ENCODE peak calls at places on chromosomes 13 and 19, in seven cellular contexts. X, R, L, Z, P, E and D are unnamed samples.

GRCh38 chr13:100088648-100089601 is at the start of gene PCCA:
- DNase-seq in X (peak), R (peak), L (peak), Z (peak), P (peak), E (peak), D (peak)

GRCh38 chr13:111265006-111265700 is 55.3 kb upstream of the TEX29 start:
- DNase-seq in X (no peak), R (no peak), L (no peak), Z (no peak), P (no peak), E (no peak), D (no peak)

GRCh38 chr19:4868286-4868834 is 893 bp upstream of the PLIN3 start:
- DNase-seq in X (no peak), R (no peak), L (no peak), Z (no peak), P (no peak), E (no peak), D (no peak)

GRCh38 chr13:112106467-112107141 is 39.7 kb downstream of the SOX1 start:
- DNase-seq in X (no peak), R (no peak), L (no peak), Z (no peak), P (no peak), E (peak), D (no peak)

GRCh38 chr13:51222510-51223283 is 499 bp downstream of the FAM124A start:
- DNase-seq in X (no peak), R (no peak), L (no peak), Z (no peak), P (peak), E (peak), D (no peak)

GRCh38 chr13:59677966-59678814 is 485.5 kb downstream of the DIAPH3 start:
- DNase-seq in X (no peak), R (peak), L (no peak), Z (no peak), P (peak), E (peak), D (peak)

GRCh38 chr13:113951246-113951999 is 22.5 kb downstream of the C13orf46 start:
- DNase-seq in X (peak), R (peak), L (peak), Z (peak), P (peak), E (peak), D (peak)

GRCh38 chr13:42466123-42466522 is 107.8 kb upstream of the TNFSF11 start:
- DNase-seq in X (no peak), R (no peak), L (no peak), Z (no peak), P (no peak), E (no peak), D (no peak)

GRCh38 chr13:100130930-100131511 is 42.1 kb downstream of the PCCA start:
- DNase-seq in X (no peak), R (peak), L (no peak), Z (no peak), P (no peak), E (no peak), D (no peak)

GRCh38 chr13:64234255-64234654 is 2818.6 kb upstream of the PCDH20 start:
- DNase-seq in X (no peak), R (peak), L (no peak), Z (no peak), P (peak), E (no peak), D (no peak)

GRCh38 chr13:64078480-64078936 is 2662.9 kb upstream of the PCDH20 start:
- DNase-seq in X (no peak), R (no peak), L (no peak), Z (no peak), P (no peak), E (no peak), D (no peak)

GRCh38 chr13:72852207-72852606 is 70.3 kb downstream of the PIBF1 start:
- DNase-seq in X (no peak), R (no peak), L (no peak), Z (no peak), P (no peak), E (no peak), D (no peak)

GRCh38 chr13:68048802-68049359 is 818.7 kb upstream of the PCDH9 start:
- DNase-seq in X (no peak), R (no peak), L (no peak), Z (no peak), P (no peak), E (no peak), D (no peak)

GRCh38 chr13:23579072-23579885 is 9.1 kb downstream of the TNFRSF19 start:
- DNase-seq in X (peak), R (peak), L (peak), Z (peak), P (peak), E (peak), D (peak)

GRCh38 chr13:110230661-110231347 is 76.2 kb downstream of the COL4A1 start:
- DNase-seq in X (no peak), R (no peak), L (no peak), Z (no peak), P (peak), E (no peak), D (no peak)

GRCh38 chr19:39557791-39558622 is 18.0 kb upstream of the EID2 start:
- DNase-seq in X (no peak), R (no peak), L (no peak), Z (no peak), P (peak), E (no peak), D (no peak)

GRCh38 chr13:107842562-107843180 is 372.7 kb downstream of the LIG4 start:
- DNase-seq in X (no peak), R (no peak), L (no peak), Z (no peak), P (peak), E (no peak), D (no peak)

GRCh38 chr13:45269204-45269603 is 68.4 kb upstream of the KCTD4 start:
- DNase-seq in X (no peak), R (peak), L (no peak), Z (no peak), P (peak), E (peak), D (no peak)

GRCh38 chr19:1632462-1633268 is 19.8 kb downstream of the TCF3 start:
- DNase-seq in X (no peak), R (no peak), L (no peak), Z (no peak), P (no peak), E (no peak), D (no peak)

GRCh38 chr19:42198676-42199439 is 18.6 kb downstream of the DEDD2 start:
- DNase-seq in X (peak), R (no peak), L (no peak), Z (no peak), P (no peak), E (peak), D (no peak)

GRCh38 chr13:51687928-51688714 is 103.9 kb downstream of the WDFY2 start:
- DNase-seq in X (no peak), R (no peak), L (no peak), Z (no peak), P (no peak), E (no peak), D (no peak)

GRCh38 chr19:58009666-58010301 is 7.2 kb upstream of the ZNF606 start:
- DNase-seq in X (peak), R (peak), L (peak), Z (peak), P (peak), E (peak), D (no peak)

GRCh38 chr19:42443944-42444398 is 1.2 kb upstream of the CXCL17 start:
- DNase-seq in X (no peak), R (no peak), L (no peak), Z (no peak), P (no peak), E (no peak), D (no peak)

GRCh38 chr19:45404557-45405434 is at the start of gene PPP1R13L:
- DNase-seq in X (peak), R (peak), L (peak), Z (peak), P (peak), E (peak), D (no peak)

GRCh38 chr13:33311040-33311439 is 25.5 kb upstream of the STARD13 start:
- DNase-seq in X (no peak), R (no peak), L (no peak), Z (no peak), P (no peak), E (no peak), D (no peak)

GRCh38 chr13:33313504-33313903 is 27.9 kb upstream of the STARD13 start:
- DNase-seq in X (no peak), R (no peak), L (no peak), Z (no peak), P (no peak), E (no peak), D (no peak)

GRCh38 chr13:33310245-33311038 is 24.9 kb upstream of the STARD13 start:
- DNase-seq in X (no peak), R (no peak), L (no peak), Z (no peak), P (peak), E (no peak), D (no peak)

GRCh38 chr13:33307820-33308219 is 22.3 kb upstream of the STARD13 start:
- DNase-seq in X (no peak), R (no peak), L (no peak), Z (no peak), P (no peak), E (no peak), D (no peak)

GRCh38 chr13:33312150-33312908 is 26.8 kb upstream of the STARD13 start:
- DNase-seq in X (no peak), R (peak), L (no peak), Z (no peak), P (no peak), E (peak), D (peak)
- TF ChIP-seq CTCF in X (no peak), R (peak), L (peak), Z (no peak), P (peak), E (peak), D (peak)

GRCh38 chr19:49499030-49499670 is 2.9 kb downstream of the RPS11 start:
- DNase-seq in X (peak), R (no peak), L (no peak), Z (no peak), P (no peak), E (no peak), D (no peak)

GRCh38 chr19:49498475-49498874 is 2.2 kb downstream of the RPS11 start:
- DNase-seq in X (no peak), R (no peak), L (no peak), Z (no peak), P (no peak), E (no peak), D (no peak)

GRCh38 chr19:49497047-49497789 is 984 bp downstream of the RPS11 start:
- DNase-seq in X (peak), R (peak), L (peak), Z (peak), P (peak), E (peak), D (peak)

GRCh38 chr19:49497790-49498106 is 1.5 kb downstream of the RPS11 start:
- DNase-seq in X (no peak), R (no peak), L (no peak), Z (no peak), P (no peak), E (no peak), D (no peak)

GRCh38 chr19:49496574-49497008 is 357 bp downstream of the RPS11 start:
- DNase-seq in X (no peak), R (no peak), L (no peak), Z (no peak), P (no peak), E (no peak), D (no peak)
- TF ChIP-seq CTCF in X (no peak), R (no peak), L (no peak), Z (no peak), P (no peak), E (no peak), D (no peak)

GRCh38 chr13:79972066-79972569 is 368.8 kb downstream of the SPRY2 start:
- DNase-seq in X (no peak), R (no peak), L (no peak), Z (no peak), P (no peak), E (no peak), D (no peak)

DNA sequence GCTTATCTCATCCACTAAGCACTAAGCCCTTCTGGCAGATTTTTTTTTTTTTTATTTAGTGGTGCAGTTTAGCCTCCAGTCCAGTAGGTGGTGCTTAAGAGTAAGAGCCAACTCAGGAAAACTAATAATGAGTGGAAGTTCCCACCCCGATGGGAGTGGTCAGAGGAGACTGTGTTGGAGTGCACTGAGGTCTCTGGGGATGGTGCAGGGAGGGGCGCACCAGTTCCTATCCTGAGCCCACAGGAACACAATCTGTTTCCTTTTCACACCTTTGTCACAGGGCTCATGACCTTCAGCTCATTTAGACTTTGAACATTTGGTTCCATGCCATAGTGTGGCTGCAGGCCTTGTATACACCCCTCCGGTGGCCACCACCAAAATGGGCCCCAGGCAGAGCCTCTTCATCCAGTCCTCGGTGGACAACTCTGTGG is 367.4 kb downstream of the SPRY2 start:
- DNase-seq in X (no peak), R (peak), L (no peak), Z (no peak), P (no peak), E (peak), D (no peak)
- TF ChIP-seq CTCF in X (no peak), R (peak), L (peak), Z (no peak), P (peak), E (peak), D (peak)

GRCh38 chr13:87123987-87124784 is 547.0 kb upstream of the SLITRK5 start:
- DNase-seq in X (no peak), R (peak), L (no peak), Z (peak), P (peak), E (peak), D (peak)
- TF ChIP-seq CTCF in X (no peak), R (no peak), L (no peak), Z (no peak), P (no peak), E (no peak), D (no peak)

DNA sequence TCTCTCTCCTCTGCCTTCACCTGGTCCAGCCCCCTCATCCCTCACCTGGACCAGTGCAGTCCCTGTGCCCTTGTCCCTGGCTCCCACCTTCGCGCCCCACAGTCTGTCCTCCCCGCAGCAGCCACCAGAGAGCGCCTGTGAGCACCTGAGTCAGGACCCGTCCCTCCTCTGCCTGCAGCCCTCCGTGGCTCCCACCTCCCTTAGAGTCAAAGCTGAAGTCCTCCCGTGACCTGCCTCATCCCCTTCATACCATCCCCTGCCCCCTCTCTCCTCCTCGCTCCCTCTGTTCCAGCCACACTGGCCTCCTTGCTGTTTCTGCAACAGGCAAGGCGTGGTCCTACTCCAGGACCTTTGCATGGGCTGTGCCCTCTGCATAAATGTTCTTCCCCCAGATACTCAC is 10.3 kb downstream of the CELF5 start:
- DNase-seq in X (no peak), R (no peak), L (no peak), Z (no peak), P (no peak), E (peak), D (no peak)
- TF ChIP-seq CTCF in X (no peak), R (peak), L (no peak), Z (no peak), P (peak), E (peak), D (peak)

GRCh38 chr19:14916848-14917247 is 24.4 kb upstream of the OR7C2 start:
- DNase-seq in X (no peak), R (no peak), L (no peak), Z (no peak), P (peak), E (peak), D (no peak)
- TF ChIP-seq CTCF in X (no peak), R (no peak), L (no peak), Z (no peak), P (peak), E (peak), D (no peak)

GRCh38 chr19:16506961-16507360 is 10.8 kb downstream of the C19orf44 start:
- DNase-seq in X (no peak), R (no peak), L (no peak), Z (no peak), P (no peak), E (no peak), D (no peak)
- TF ChIP-seq CTCF in X (no peak), R (no peak), L (no peak), Z (no peak), P (no peak), E (no peak), D (no peak)

DNA sequence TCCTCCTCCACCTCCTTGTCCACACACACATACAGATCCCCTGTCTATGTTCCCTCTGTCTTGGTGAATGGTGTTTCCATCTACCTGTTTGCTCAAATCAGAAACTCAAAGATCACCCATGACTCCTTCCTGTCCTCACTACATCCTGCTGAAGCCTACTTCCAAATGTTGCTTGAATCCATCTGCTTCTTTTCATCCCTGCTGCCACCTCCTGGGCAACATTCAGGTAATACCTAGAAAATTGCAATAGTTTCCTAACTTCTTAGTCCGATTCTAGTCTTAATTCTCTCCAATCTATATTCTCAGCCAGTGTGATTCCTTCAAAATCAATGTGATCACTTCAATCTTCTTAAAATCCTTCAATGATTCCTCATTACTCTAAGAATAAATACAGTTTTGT is 155.5 kb upstream of the STARD13 start:
- DNase-seq in X (no peak), R (peak), L (no peak), Z (no peak), P (peak), E (peak), D (peak)
- TF ChIP-seq CTCF in X (no peak), R (peak), L (no peak), Z (no peak), P (peak), E (peak), D (peak)

GRCh38 chr13:47459512-47459911 is 541.6 kb downstream of the SUCLA2 start:
- DNase-seq in X (no peak), R (peak), L (no peak), Z (no peak), P (peak), E (peak), D (peak)
- TF ChIP-seq CTCF in X (no peak), R (peak), L (peak), Z (no peak), P (peak), E (peak), D (peak)

DNA sequence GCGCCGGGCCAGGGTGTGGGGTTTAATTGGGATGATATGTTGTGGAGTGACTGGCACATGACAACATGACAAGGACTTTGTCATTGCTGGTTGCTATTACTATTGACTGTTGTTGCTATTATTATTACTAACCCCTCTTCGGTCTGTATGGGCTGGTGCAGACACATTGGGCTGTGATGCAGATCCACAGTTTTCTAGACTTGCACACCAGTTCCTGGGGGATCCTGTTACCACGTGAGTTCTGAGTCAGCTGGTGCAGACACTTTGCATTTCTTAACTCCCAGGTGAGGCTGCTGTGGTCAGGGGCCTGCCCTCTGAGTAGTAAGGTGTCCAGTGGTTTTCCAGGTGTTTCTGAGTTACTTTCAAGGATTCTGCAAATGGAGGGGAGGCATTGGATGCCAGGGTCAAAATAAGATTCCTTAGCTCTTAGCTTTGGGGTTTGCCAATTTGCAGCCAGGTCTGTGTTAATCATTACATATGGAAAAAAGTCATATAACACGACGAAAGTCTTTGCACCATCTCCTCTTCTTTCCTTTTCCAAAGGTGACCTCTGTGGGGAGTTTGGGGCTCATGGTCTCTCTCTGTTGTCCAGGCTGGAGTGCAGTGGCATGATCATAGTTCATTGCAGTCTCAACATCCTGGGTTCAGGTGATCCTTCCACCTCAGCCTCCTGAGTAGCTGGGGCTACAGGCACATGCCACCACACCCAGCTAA is 19.3 kb downstream of the BICRA start:
- DNase-seq in X (no peak), R (no peak), L (no peak), Z (no peak), P (no peak), E (no peak), D (no peak)
- TF ChIP-seq CTCF in X (no peak), R (no peak), L (no peak), Z (no peak), P (no peak), E (no peak), D (no peak)